ENCODE peak calls at places on chromosomes 5 and 9, in four cellular contexts. A, K, R and D are unnamed samples.

GRCh38 chr9:15357050-15357653 is 50.1 kb upstream of the TTC39B start:
- DNase-seq in A (no peak), K (no peak), R (no peak), D (no peak)

GRCh38 chr5:151315998-151316597 is 12.5 kb upstream of the SLC36A3 start:
- DNase-seq in A (peak), K (peak), R (peak), D (peak)

GRCh38 chr9:138080979-138081378 is 203.4 kb downstream of the CACNA1B start:
- DNase-seq in A (no peak), K (no peak), R (no peak), D (no peak)

GRCh38 chr5:147234825-147235635 is at the start of gene STK32A:
- DNase-seq in A (no peak), K (no peak), R (peak), D (no peak)

GRCh38 chr5:19739691-19740090 is 248.3 kb downstream of the CDH18 start:
- DNase-seq in A (no peak), K (peak), R (no peak), D (no peak)

GRCh38 chr9:116383133-116383532 is 229.5 kb downstream of the PAPPA start:
- DNase-seq in A (no peak), K (no peak), R (no peak), D (no peak)

GRCh38 chr5:1508679-1509290 is 15.0 kb downstream of the LPCAT1 start:
- DNase-seq in A (peak), K (no peak), R (peak), D (no peak)

GRCh38 chr9:78369644-78370219 is 72.8 kb downstream of the PSAT1 start:
- DNase-seq in A (peak), K (peak), R (no peak), D (peak)

GRCh38 chr9:135479469-135480052 is at the start of gene PPP1R26:
- DNase-seq in A (no peak), K (no peak), R (no peak), D (no peak)

GRCh38 chr9:136220017-136220729 is 15.2 kb upstream of the LHX3 start:
- DNase-seq in A (peak), K (peak), R (no peak), D (no peak)

GRCh38 chr9:7363777-7364477 is 435.7 kb downstream of the DMAC1 start:
- DNase-seq in A (no peak), K (no peak), R (no peak), D (no peak)

GRCh38 chr9:127903557-127904475 is 4.4 kb upstream of the ST6GALNAC6 start:
- DNase-seq in A (no peak), K (peak), R (no peak), D (no peak)

DNA sequence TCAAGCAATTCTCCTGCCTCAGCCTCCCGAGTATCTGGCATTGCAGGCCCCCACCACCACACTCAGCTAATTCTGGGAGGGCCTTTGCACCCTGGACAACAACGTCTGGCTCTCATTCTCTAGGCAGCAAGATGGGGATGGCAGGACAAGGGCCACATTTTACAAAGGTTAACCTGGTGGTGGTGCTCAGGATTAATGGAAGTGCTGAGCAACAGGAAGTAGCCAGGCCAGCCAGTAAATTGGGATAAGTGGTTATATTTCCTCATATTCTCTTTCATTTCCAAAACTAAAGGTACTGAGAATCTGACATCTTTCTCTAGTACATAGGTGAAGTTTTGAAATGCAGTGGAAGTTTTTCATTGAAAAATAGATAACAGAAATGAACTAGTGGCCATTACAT is 24.7 kb upstream of the ASPN start:
- DNase-seq in A (no peak), K (no peak), R (no peak), D (no peak)
- H3K27ac ChIP-seq in A (peak), K (no peak), R (peak), D (no peak)

DNA sequence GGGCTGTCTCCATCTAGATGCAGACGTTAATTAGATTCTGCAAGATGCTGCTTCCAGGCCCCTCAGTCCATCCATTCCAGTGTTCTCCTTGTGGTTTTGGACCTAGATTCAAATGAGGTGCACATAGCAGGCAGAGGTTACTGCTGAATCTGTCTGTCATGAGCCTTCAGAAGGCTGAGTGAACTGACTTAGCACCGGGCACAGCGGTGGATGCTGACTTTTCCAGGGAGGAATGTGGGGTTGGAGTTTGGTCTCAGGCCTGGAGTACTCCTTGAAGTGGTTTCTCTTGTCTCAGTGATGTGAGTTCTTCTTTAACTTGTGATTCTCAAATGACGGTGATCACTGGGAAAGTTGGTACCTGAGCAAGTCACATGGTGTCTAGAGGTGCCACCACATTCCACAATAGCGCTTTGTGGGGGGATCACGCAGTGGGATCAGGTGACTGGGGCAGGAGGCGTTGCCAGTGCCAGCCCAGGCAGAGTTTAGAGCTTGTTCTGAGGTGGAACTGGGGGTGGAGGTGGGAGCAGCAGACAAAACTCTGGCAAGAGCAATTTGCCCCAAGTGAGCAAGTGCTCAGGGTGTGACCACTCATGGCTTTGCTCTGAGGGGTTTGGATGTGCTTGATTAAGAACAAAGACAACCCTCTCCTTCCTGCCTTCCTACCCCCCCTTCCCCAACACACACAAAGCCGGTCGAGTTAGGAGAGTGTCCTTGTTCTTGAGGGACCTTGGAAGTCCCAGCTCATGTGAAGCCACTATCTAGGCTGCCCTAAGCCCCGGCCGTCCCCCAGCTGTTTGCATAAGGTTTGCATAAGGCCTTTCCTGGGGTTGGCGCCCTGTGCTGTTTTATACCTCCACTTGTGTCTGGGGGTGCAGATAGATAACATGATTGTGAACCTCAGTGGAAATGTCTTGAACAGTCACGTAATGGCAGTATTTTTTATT is 25.1 kb downstream of the JADE2 start:
- DNase-seq in A (peak), K (no peak), R (no peak), D (no peak)
- H3K27ac ChIP-seq in A (peak), K (no peak), R (no peak), D (no peak)

GRCh38 chr9:129802833-129803678 is at the start of gene TOR1B:
- DNase-seq in A (peak), K (peak), R (peak), D (peak)
- H3K27ac ChIP-seq in A (peak), K (no peak), R (peak), D (peak)

GRCh38 chr9:97484134-97484533 is 17.3 kb upstream of the TMOD1 start:
- DNase-seq in A (no peak), K (no peak), R (no peak), D (peak)

GRCh38 chr9:97480174-97480573 is 21.3 kb upstream of the TMOD1 start:
- DNase-seq in A (no peak), K (no peak), R (no peak), D (no peak)

GRCh38 chr9:97479496-97480159 is 21.8 kb upstream of the TMOD1 start:
- DNase-seq in A (no peak), K (no peak), R (no peak), D (no peak)

GRCh38 chr9:97478301-97478981 is 23.0 kb upstream of the TMOD1 start:
- DNase-seq in A (no peak), K (no peak), R (no peak), D (no peak)

DNA sequence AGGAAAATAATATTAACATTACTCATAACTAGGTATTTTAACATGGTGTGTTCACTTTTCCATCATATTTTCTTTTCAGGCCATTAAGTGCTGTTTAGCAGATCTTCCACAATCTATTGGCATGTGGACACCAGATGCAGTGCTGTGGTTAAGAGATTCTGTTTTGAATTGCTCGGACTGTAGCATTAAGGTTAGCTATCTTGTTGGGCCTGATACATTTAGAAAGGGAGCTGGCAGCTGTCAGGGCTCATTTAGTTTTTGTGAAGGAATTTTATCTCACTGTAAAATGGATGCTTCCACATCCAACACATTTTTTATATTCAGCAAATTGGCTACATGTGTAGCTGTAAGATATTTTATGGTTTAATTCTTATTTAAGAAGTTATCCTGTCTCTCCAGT is 20.7 kb upstream of the TMOD1 start:
- DNase-seq in A (peak), K (no peak), R (no peak), D (no peak)
- H3K27ac ChIP-seq in A (no peak), K (no peak), R (no peak), D (no peak)

GRCh38 chr5:103565711-103566110 is 3.1 kb upstream of the NUDT12 start:
- DNase-seq in A (no peak), K (no peak), R (no peak), D (no peak)

GRCh38 chr5:103562453-103563157 is at the start of gene NUDT12:
- DNase-seq in A (peak), K (peak), R (peak), D (peak)

GRCh38 chr5:103562084-103562452 is 521 bp downstream of the NUDT12 start:
- DNase-seq in A (no peak), K (no peak), R (no peak), D (no peak)

GRCh38 chr5:103560826-103561225 is 1.8 kb downstream of the NUDT12 start:
- DNase-seq in A (no peak), K (no peak), R (no peak), D (no peak)

GRCh38 chr5:103561670-103562069 is 919 bp downstream of the NUDT12 start:
- DNase-seq in A (no peak), K (no peak), R (no peak), D (no peak)
- H3K27ac ChIP-seq in A (no peak), K (peak), R (no peak), D (no peak)